ENCODE peak calls at places on chromosomes 3 and 15, in four cellular contexts. One of them, this sample, is unnamed.

GRCh38 chr3:15287565-15288330 is 44.6 kb downstream of the SH3BP5 start:
- DNase-seq in esophagus muscularis mucosa: peak; percentile 93
- DNase-seq in adrenal gland: peak; percentile 56
- DNase-seq in breast epithelium: peak; percentile 60
- DNase-seq in this sample: no peak

GRCh38 chr3:156460206-156460609 is 94.7 kb downstream of the SSR3 start:
- DNase-seq in adrenal gland: no peak
- DNase-seq in esophagus muscularis mucosa: no peak
- DNase-seq in breast epithelium: no peak
- DNase-seq in this sample: no peak

GRCh38 chr3:11910971-11911531 is 64.4 kb upstream of the TAMM41 start:
- DNase-seq in adrenal gland: no peak
- DNase-seq in breast epithelium: no peak
- DNase-seq in esophagus muscularis mucosa: no peak
- DNase-seq in this sample: no peak

GRCh38 chr15:25170113-25170731 is 215.4 kb downstream of the SNRPN start:
- DNase-seq in breast epithelium: peak; percentile 8
- DNase-seq in adrenal gland: no peak
- DNase-seq in esophagus muscularis mucosa: peak; percentile 70
- DNase-seq in this sample: peak; percentile 10

GRCh38 chr3:126704494-126705214 is 614 bp downstream of the CHCHD6 start:
- DNase-seq in breast epithelium: no peak
- DNase-seq in esophagus muscularis mucosa: peak; percentile 91
- DNase-seq in adrenal gland: no peak
- DNase-seq in this sample: no peak

GRCh38 chr3:123790254-123791072 is 93.7 kb downstream of the MYLK start:
- DNase-seq in esophagus muscularis mucosa: peak; percentile 47
- DNase-seq in adrenal gland: no peak
- DNase-seq in breast epithelium: no peak
- DNase-seq in this sample: no peak

GRCh38 chr15:27222479-27222878 is 251.5 kb downstream of the GABRG3 start:
- DNase-seq in breast epithelium: no peak
- DNase-seq in adrenal gland: no peak
- DNase-seq in esophagus muscularis mucosa: no peak
- DNase-seq in this sample: no peak

GRCh38 chr15:70569718-70570231 is 193.6 kb downstream of the UACA start:
- DNase-seq in adrenal gland: no peak
- DNase-seq in esophagus muscularis mucosa: no peak
- DNase-seq in breast epithelium: peak; percentile 12
- DNase-seq in this sample: no peak

GRCh38 chr3:171954644-171955365 is 84.6 kb upstream of the FNDC3B start:
- DNase-seq in adrenal gland: no peak
- DNase-seq in breast epithelium: no peak
- DNase-seq in esophagus muscularis mucosa: no peak
- DNase-seq in this sample: no peak

GRCh38 chr3:52931328-52931727 is 34.0 kb upstream of the STIMATE start:
- DNase-seq in breast epithelium: no peak
- DNase-seq in esophagus muscularis mucosa: no peak
- DNase-seq in adrenal gland: no peak
- DNase-seq in this sample: no peak

GRCh38 chr15:70411464-70411863 is 313.7 kb upstream of the TLE3 start:
- DNase-seq in esophagus muscularis mucosa: no peak
- DNase-seq in adrenal gland: no peak
- DNase-seq in breast epithelium: no peak
- DNase-seq in this sample: no peak

GRCh38 chr15:68620721-68621528 is 42.1 kb downstream of the CORO2B start:
- DNase-seq in breast epithelium: peak; percentile 48
- DNase-seq in adrenal gland: no peak
- DNase-seq in esophagus muscularis mucosa: peak; percentile 95
- DNase-seq in this sample: peak; percentile 63
- TF ChIP-seq POLR2A in breast epithelium: no peak
- TF ChIP-seq POLR2A in adrenal gland: no peak
- TF ChIP-seq POLR2A in esophagus muscularis mucosa: no peak
- TF ChIP-seq POLR2A in this sample: no peak

GRCh38 chr3:170908235-170909116 is at the start of gene EIF5A2:
- DNase-seq in adrenal gland: peak; percentile 93
- DNase-seq in esophagus muscularis mucosa: peak; percentile 99
- DNase-seq in breast epithelium: peak; percentile 87
- DNase-seq in this sample: peak; percentile 95
- TF ChIP-seq POLR2A in adrenal gland: peak; percentile 42
- TF ChIP-seq POLR2A in esophagus muscularis mucosa: no peak
- TF ChIP-seq POLR2A in breast epithelium: peak; percentile 12
- TF ChIP-seq POLR2A in this sample: no peak

GRCh38 chr15:89912674-89913396 is at the start of gene ARPIN:
- DNase-seq in esophagus muscularis mucosa: no peak
- DNase-seq in adrenal gland: peak; percentile 53
- DNase-seq in breast epithelium: no peak
- DNase-seq in this sample: no peak
- TF ChIP-seq POLR2A in esophagus muscularis mucosa: no peak
- TF ChIP-seq POLR2A in adrenal gland: no peak
- TF ChIP-seq POLR2A in breast epithelium: no peak
- TF ChIP-seq POLR2A in this sample: no peak

GRCh38 chr3:58249358-58250092 is 11.9 kb downstream of the ABHD6 start:
- DNase-seq in breast epithelium: no peak
- DNase-seq in adrenal gland: no peak
- DNase-seq in esophagus muscularis mucosa: no peak
- DNase-seq in this sample: peak; percentile 87
- TF ChIP-seq POLR2A in breast epithelium: no peak
- TF ChIP-seq POLR2A in adrenal gland: no peak
- TF ChIP-seq POLR2A in esophagus muscularis mucosa: no peak
- TF ChIP-seq POLR2A in this sample: peak; percentile 75

DNA sequence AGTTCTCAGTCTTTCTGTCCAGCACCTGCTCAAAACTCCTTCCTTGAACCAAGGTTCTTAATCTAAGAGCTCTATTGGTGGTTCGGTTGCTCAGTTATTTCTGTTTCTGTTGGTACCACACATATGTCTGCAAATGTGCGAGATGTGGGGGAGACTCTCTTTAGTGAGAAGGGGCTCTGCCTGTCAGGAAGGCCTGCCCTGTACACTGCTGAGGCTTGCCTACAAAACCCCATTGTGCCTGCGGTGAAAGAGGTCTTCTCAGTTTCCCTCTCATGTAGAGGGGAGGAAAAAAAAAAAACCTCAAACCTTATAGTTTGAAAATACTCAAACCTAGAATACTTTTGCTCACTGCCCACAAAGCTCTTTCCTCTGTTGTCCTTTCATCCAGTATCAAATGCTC is 142.4 kb downstream of the CLSTN2 start:
- DNase-seq in adrenal gland: no peak
- DNase-seq in esophagus muscularis mucosa: no peak
- DNase-seq in breast epithelium: no peak
- DNase-seq in this sample: no peak
- TF ChIP-seq POLR2A in adrenal gland: no peak
- TF ChIP-seq POLR2A in esophagus muscularis mucosa: no peak
- TF ChIP-seq POLR2A in breast epithelium: no peak
- TF ChIP-seq POLR2A in this sample: no peak

GRCh38 chr15:90828111-90828510 is 40.3 kb upstream of the FURIN start:
- DNase-seq in esophagus muscularis mucosa: no peak
- DNase-seq in adrenal gland: no peak
- DNase-seq in breast epithelium: no peak
- DNase-seq in this sample: no peak

GRCh38 chr15:90829942-90830440 is 38.4 kb upstream of the FURIN start:
- DNase-seq in adrenal gland: no peak
- DNase-seq in esophagus muscularis mucosa: no peak
- DNase-seq in breast epithelium: no peak
- DNase-seq in this sample: peak; percentile 62

GRCh38 chr15:90823455-90823974 is 44.9 kb upstream of the FURIN start:
- DNase-seq in esophagus muscularis mucosa: no peak
- DNase-seq in adrenal gland: no peak
- DNase-seq in breast epithelium: no peak
- DNase-seq in this sample: no peak

GRCh38 chr15:90822204-90822955 is 46.0 kb upstream of the FURIN start:
- DNase-seq in esophagus muscularis mucosa: no peak
- DNase-seq in breast epithelium: no peak
- DNase-seq in adrenal gland: no peak
- DNase-seq in this sample: no peak

GRCh38 chr15:90826886-90827435 is 41.4 kb upstream of the FURIN start:
- DNase-seq in breast epithelium: no peak
- DNase-seq in esophagus muscularis mucosa: no peak
- DNase-seq in adrenal gland: no peak
- DNase-seq in this sample: no peak
- TF ChIP-seq POLR2A in breast epithelium: no peak
- TF ChIP-seq POLR2A in esophagus muscularis mucosa: no peak
- TF ChIP-seq POLR2A in adrenal gland: no peak
- TF ChIP-seq POLR2A in this sample: no peak

GRCh38 chr3:50157821-50158556 is 2.9 kb downstream of the SEMA3F start:
- DNase-seq in esophagus muscularis mucosa: no peak
- DNase-seq in breast epithelium: peak; percentile 58
- DNase-seq in adrenal gland: no peak
- DNase-seq in this sample: no peak
- TF ChIP-seq POLR2A in esophagus muscularis mucosa: no peak
- TF ChIP-seq POLR2A in breast epithelium: no peak
- TF ChIP-seq POLR2A in adrenal gland: no peak
- TF ChIP-seq POLR2A in this sample: no peak

DNA sequence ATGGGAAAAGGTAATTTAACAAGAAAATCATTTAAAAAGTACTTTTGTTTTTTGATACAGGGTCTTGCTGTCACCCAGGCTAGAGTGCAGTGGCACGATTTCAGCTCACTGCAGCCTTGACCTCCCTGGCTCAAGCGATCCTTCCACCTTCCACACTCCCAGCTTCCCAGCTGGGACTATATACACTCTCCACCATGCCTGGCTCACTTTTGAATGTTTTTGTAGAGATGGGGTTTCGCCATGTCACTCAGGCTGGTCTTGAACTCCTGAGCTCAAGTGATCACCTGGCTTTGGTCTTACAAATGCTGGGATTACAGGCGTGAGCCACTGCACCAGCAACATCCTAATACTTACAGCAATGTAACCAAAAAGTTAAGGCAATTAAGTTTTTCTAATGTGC is 3.5 kb upstream of the ZBTB11 start:
- DNase-seq in adrenal gland: no peak
- DNase-seq in breast epithelium: no peak
- DNase-seq in esophagus muscularis mucosa: no peak
- DNase-seq in this sample: no peak
- TF ChIP-seq POLR2A in adrenal gland: no peak
- TF ChIP-seq POLR2A in breast epithelium: no peak
- TF ChIP-seq POLR2A in esophagus muscularis mucosa: no peak
- TF ChIP-seq POLR2A in this sample: no peak

GRCh38 chr3:141332436-141332835 is 35.9 kb upstream of the ZBTB38 start:
- DNase-seq in adrenal gland: no peak
- DNase-seq in breast epithelium: no peak
- DNase-seq in esophagus muscularis mucosa: no peak
- DNase-seq in this sample: no peak
- TF ChIP-seq POLR2A in adrenal gland: no peak
- TF ChIP-seq POLR2A in breast epithelium: no peak
- TF ChIP-seq POLR2A in esophagus muscularis mucosa: no peak
- TF ChIP-seq POLR2A in this sample: no peak

This sample was measured in Peyer's patch.